ENCODE peak calls at places on chromosomes 12 and 14, in seven cellular contexts. A, G, I, R, U, T and C are unnamed samples.

GRCh38 chr14:23125006-23125405 is 6.0 kb upstream of the CEBPE start:
- DNase-seq in A (no peak), G (no peak), I (no peak), R (no peak), U (no peak), T (no peak), C (no peak)

GRCh38 chr12:46959484-46959883 is 119.9 kb upstream of the PCED1B start:
- DNase-seq in A (no peak), G (no peak), I (no peak), R (no peak), U (no peak), T (peak), C (no peak)

GRCh38 chr14:68970736-68971135 is 8.4 kb downstream of the ACTN1 start:
- DNase-seq in A (no peak), G (no peak), I (no peak), R (no peak), U (no peak), T (no peak), C (no peak)

GRCh38 chr14:75283162-75283883 is 4.7 kb downstream of the FOS start:
- DNase-seq in A (no peak), G (no peak), I (peak), R (peak), U (no peak), T (peak), C (no peak)

GRCh38 chr14:63611078-63611477 is 30.6 kb downstream of the WDR89 start:
- DNase-seq in A (no peak), G (no peak), I (no peak), R (no peak), U (no peak), T (no peak), C (no peak)

GRCh38 chr14:30874120-30874998 is at the start of gene COCH:
- DNase-seq in A (peak), G (no peak), I (peak), R (no peak), U (no peak), T (no peak), C (peak)

GRCh38 chr14:55123101-55123500 is 6.0 kb upstream of the LGALS3 start:
- DNase-seq in A (no peak), G (no peak), I (no peak), R (no peak), U (peak), T (no peak), C (no peak)

GRCh38 chr14:21039585-21040369 is 2.4 kb upstream of the RNASE7 start:
- DNase-seq in A (peak), G (no peak), I (peak), R (no peak), U (peak), T (no peak), C (no peak)

GRCh38 chr12:121579190-121579791 is 1.5 kb downstream of the KDM2B start:
- DNase-seq in A (peak), G (no peak), I (peak), R (no peak), U (no peak), T (no peak), C (no peak)

GRCh38 chr12:26275313-26276257 is 80.2 kb downstream of the SSPN start:
- DNase-seq in A (no peak), G (no peak), I (no peak), R (no peak), U (no peak), T (no peak), C (no peak)

GRCh38 chr12:118417942-118418341 is 41.6 kb downstream of the SUDS3 start:
- DNase-seq in A (no peak), G (no peak), I (no peak), R (no peak), U (no peak), T (no peak), C (no peak)

GRCh38 chr12:42326466-42327226 is 679 bp downstream of the PPHLN1 start:
- DNase-seq in A (peak), G (no peak), I (no peak), R (no peak), U (no peak), T (peak), C (no peak)

GRCh38 chr14:28596336-28596735 is 170.3 kb upstream of the FOXG1 start:
- DNase-seq in A (no peak), G (no peak), I (no peak), R (no peak), U (no peak), T (no peak), C (no peak)

GRCh38 chr12:42791399-42791798 is 201.9 kb upstream of the PRICKLE1 start:
- DNase-seq in A (no peak), G (no peak), I (no peak), R (no peak), U (no peak), T (no peak), C (no peak)

GRCh38 chr12:20097561-20097960 is 270.8 kb upstream of the PDE3A start:
- DNase-seq in A (no peak), G (no peak), I (no peak), R (no peak), U (peak), T (no peak), C (no peak)

GRCh38 chr14:68608235-68608962 is 184.5 kb downstream of the ZFP36L1 start:
- DNase-seq in A (no peak), G (no peak), I (peak), R (no peak), U (no peak), T (no peak), C (no peak)

GRCh38 chr12:122520676-122521075 is 6.1 kb downstream of the RSRC2 start:
- DNase-seq in A (no peak), G (no peak), I (no peak), R (no peak), U (no peak), T (no peak), C (no peak)